ENCODE peak calls at places on chromosome 2, in six cellular contexts. A is WTC11, W is IMR-90, X is DND-41, U is lower lobe of right lung, V is coronary artery. H is an unnamed sample.

GRCh38 chr2:191950132-191950885 is 103.4 kb upstream of the CAVIN2 start:
- DNase-seq in U (no peak), A (no peak), X (no peak), V (no peak), W (peak), H (no peak)

GRCh38 chr2:45283764-45284620 is 274.7 kb upstream of the SIX2 start:
- DNase-seq in V (no peak), X (no peak), W (peak), U (no peak), A (no peak), H (no peak)

GRCh38 chr2:182894174-182894573 is 27.7 kb upstream of the FRZB start:
- DNase-seq in A (no peak), X (no peak), U (no peak), V (peak), W (peak), H (no peak)

GRCh38 chr2:75607988-75608683 is 38.4 kb upstream of the MRPL19 start:
- DNase-seq in V (no peak), X (no peak), U (no peak), A (no peak), W (no peak), H (no peak)

GRCh38 chr2:237228226-237228625 is 142.5 kb downstream of the COPS8 start:
- DNase-seq in W (no peak), A (no peak), U (no peak), V (no peak), X (no peak), H (no peak)

GRCh38 chr2:218671654-218672566 is at the start of the genes RNF25 and STK36:
- DNase-seq in U (peak), V (peak), A (peak), W (peak), X (peak), H (peak)

GRCh38 chr2:217974389-217975005 is 28.3 kb downstream of the TNS1 start:
- DNase-seq in V (no peak), U (no peak), X (no peak), A (no peak), W (no peak), H (no peak)

GRCh38 chr2:85753035-85753524 is 711 bp upstream of the ATOH8 start:
- DNase-seq in V (no peak), W (no peak), A (no peak), X (no peak), U (no peak), H (no peak)

GRCh38 chr2:84022810-84023431 is 436.2 kb downstream of the SUCLG1 start:
- DNase-seq in W (peak), V (no peak), U (no peak), X (peak), A (peak), H (peak)

GRCh38 chr2:240129311-240129710 is 6.8 kb downstream of the COPS9 start:
- DNase-seq in W (no peak), V (peak), X (no peak), A (no peak), U (peak), H (no peak)

GRCh38 chr2:46377287-46377605 is 80.0 kb downstream of the EPAS1 start:
- DNase-seq in A (no peak), X (no peak), U (no peak), W (no peak), V (no peak), H (peak)

GRCh38 chr2:147182260-147182659 is 662.6 kb upstream of the ACVR2A start:
- DNase-seq in V (no peak), X (peak), U (no peak), A (no peak), W (no peak), H (no peak)

GRCh38 chr2:128326296-128326790 is 7.7 kb upstream of the HS6ST1 start:
- DNase-seq in W (no peak), V (no peak), X (peak), A (no peak), U (no peak), H (no peak)

GRCh38 chr2:235669269-235669831 is 175.5 kb downstream of the AGAP1 start:
- DNase-seq in X (peak), U (peak), V (no peak), W (peak), A (peak), H (peak)

GRCh38 chr2:64243081-64244048 is 99.1 kb upstream of the PELI1 start:
- DNase-seq in A (no peak), V (no peak), W (no peak), U (no peak), X (no peak), H (peak)

GRCh38 chr2:85862426-85862825 is 26.4 kb downstream of the ST3GAL5 start:
- DNase-seq in U (no peak), X (no peak), W (peak), A (no peak), V (no peak), H (no peak)

GRCh38 chr2:9108210-9108967 is 98.2 kb upstream of the ASAP2 start:
- DNase-seq in V (peak), U (no peak), A (no peak), W (peak), X (no peak), H (no peak)

GRCh38 chr2:232097758-232098157 is 136.2 kb downstream of the DIS3L2 start:
- DNase-seq in U (no peak), X (no peak), A (no peak), W (no peak), V (no peak), H (no peak)

GRCh38 chr2:233165895-233166661 is 85.4 kb upstream of the ATG16L1 start:
- DNase-seq in U (peak), A (no peak), X (no peak), W (no peak), V (no peak), H (no peak)

GRCh38 chr2:172248381-172249173 is 145.9 kb upstream of the DLX2 start:
- DNase-seq in U (no peak), V (no peak), A (no peak), X (no peak), W (peak), H (peak)

DNA sequence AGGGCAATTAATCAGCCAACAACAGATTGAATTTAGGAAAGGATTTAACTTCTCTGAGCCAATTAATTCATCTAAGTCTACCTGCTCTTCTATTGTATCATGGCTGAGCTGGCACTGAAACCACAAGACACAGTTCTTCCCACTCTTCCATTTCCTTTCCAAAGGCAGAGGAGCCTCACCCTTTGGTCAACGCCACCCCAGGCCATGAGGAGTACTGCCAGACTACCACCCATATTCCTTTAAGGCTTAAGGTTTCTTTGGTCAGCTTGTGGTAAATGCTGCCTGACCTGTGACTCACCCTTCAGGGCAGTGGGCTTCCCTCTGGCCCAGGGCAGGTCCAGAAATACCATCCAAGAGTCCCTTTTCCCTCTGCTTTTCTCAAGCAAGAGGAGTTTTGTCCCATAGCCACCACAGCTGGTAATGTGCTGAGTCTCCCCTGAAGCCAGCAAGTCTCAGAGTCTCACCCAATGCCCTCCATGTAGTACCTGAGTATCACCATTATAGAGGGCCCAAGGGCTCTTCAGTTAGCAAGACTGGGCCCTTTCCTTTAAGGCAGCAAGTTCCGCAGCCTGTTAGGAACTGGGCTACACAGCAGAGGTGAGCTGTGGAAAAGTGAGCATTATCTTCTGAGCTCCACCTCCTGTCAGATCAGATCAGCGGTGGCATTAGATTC is 900.5 kb upstream of the CRIM1 start:
- DNase-seq in V (no peak), A (peak), W (no peak), X (no peak), U (no peak), H (peak)
- TF ChIP-seq CTCF in V (no peak), A (no peak), W (no peak), X (peak), U (no peak), H (peak)

DNA sequence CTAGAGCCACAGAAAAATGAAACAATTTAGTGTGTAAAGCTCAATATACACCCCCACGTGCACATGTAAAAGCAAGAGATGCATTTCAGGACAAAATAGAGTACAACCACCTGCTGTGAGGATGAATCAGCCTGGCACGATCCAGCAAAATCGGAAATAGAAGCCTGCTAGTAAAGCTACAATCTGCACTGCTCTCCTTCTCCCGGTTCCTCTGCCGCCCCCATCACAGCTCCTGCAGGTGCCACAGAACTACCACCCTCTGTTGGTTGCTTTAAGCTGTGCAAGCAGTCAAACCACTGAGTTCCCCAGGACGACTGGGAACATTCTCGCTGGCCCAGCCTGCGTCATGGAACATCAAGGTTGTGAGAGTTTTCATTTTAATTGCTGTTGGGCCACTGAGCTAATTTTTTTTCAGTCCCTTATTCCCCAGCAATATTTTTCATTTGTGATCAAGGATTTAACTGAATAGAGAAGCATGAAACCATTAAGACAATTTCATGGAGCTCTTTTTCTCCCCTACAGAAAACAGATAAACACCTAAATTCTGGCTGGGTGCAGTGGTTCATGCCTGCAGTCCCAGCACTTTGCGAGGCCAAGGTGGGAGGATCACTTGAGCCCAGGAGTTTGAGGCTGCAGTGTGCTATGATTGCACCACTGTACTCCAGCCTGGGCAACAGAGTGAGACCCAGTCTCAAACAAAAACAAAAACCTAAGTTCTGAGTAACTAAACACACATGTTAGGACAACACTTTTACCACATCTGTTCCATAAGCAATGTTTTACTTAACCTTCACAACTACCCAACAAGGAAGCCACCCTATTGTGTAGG is 47.6 kb upstream of the MAPRE3 start:
- DNase-seq in W (peak), V (no peak), X (peak), U (no peak), A (peak), H (peak)
- TF ChIP-seq CTCF in W (peak), V (no peak), X (peak), U (peak), A (peak), H (peak)

GRCh38 chr2:68839260-68839833 is 31.9 kb downstream of the BMP10 start:
- DNase-seq in A (peak), X (peak), V (no peak), W (no peak), U (no peak), H (peak)
- TF ChIP-seq CTCF in A (peak), X (peak), V (peak), W (peak), U (peak), H (peak)

GRCh38 chr2:31688282-31688681 is 107.5 kb upstream of the SRD5A2 start:
- DNase-seq in V (no peak), U (no peak), A (no peak), W (no peak), X (no peak), H (no peak)
- TF ChIP-seq CTCF in V (no peak), U (peak), A (peak), W (peak), X (peak), H (peak)

GRCh38 chr2:68357608-68358337 is 7.3 kb upstream of the PLEK start:
- DNase-seq in V (no peak), A (peak), U (no peak), X (peak), W (peak), H (peak)
- TF ChIP-seq CTCF in V (no peak), A (no peak), U (peak), X (peak), W (peak), H (peak)

GRCh38 chr2:26309921-26310320 is 36.0 kb upstream of the SELENOI start:
- DNase-seq in U (no peak), X (no peak), V (no peak), A (no peak), W (no peak), H (no peak)
- TF ChIP-seq CTCF in U (no peak), X (no peak), V (no peak), A (no peak), W (no peak), H (no peak)

H was measured in WERI-Rb-1.